ENCODE peak calls at places on chromosomes 4 and X, in seven cellular contexts. P, D, H, S, Q, V and X are unnamed samples.

GRCh38 chr4:75845992-75846391 is 56.3 kb downstream of the PPEF2 start:
- DNase-seq in V (no peak), S (no peak), D (no peak), H (no peak), P (no peak), Q (no peak), X (no peak)

GRCh38 chrX:126770179-126770578 is 49.4 kb upstream of the PRR32 start:
- DNase-seq in D (no peak), H (no peak), S (peak), Q (no peak), V (no peak), P (no peak), X (no peak)

GRCh38 chrX:23667239-23668177 is at the start of gene PRDX4:
- DNase-seq in S (peak), H (peak), Q (peak), V (peak), P (peak), D (peak), X (peak)

GRCh38 chr4:37320518-37321235 is 76.1 kb downstream of the NWD2 start:
- DNase-seq in P (no peak), Q (no peak), S (no peak), H (no peak), V (no peak), D (no peak), X (no peak)

GRCh38 chr4:30716671-30717207 is 3.4 kb upstream of the PCDH7 start:
- DNase-seq in H (no peak), D (no peak), S (peak), Q (no peak), P (no peak), V (no peak), X (no peak)

GRCh38 chr4:67935888-67936287 is 27.4 kb downstream of the TMPRSS11A start:
- DNase-seq in Q (no peak), P (no peak), D (no peak), V (no peak), S (no peak), H (no peak), X (no peak)

GRCh38 chr4:180913750-180914149 is 1329.5 kb upstream of the TENM3 start:
- DNase-seq in V (no peak), Q (no peak), D (no peak), S (no peak), P (peak), H (no peak), X (peak)

GRCh38 chr4:153780876-153781275 is 8.0 kb downstream of the SFRP2 start:
- DNase-seq in P (no peak), V (no peak), H (no peak), D (no peak), S (peak), Q (no peak), X (no peak)

GRCh38 chrX:140439455-140439854 is 65.4 kb downstream of the SOX3 start:
- DNase-seq in H (no peak), S (no peak), Q (no peak), V (no peak), P (no peak), D (no peak), X (no peak)

GRCh38 chr4:92657695-92658094 is 353.9 kb downstream of the GRID2 start:
- DNase-seq in H (no peak), S (no peak), Q (no peak), D (no peak), V (no peak), P (no peak), X (no peak)

GRCh38 chr4:41079871-41080565 is 134.3 kb downstream of the APBB2 start:
- DNase-seq in H (no peak), Q (no peak), D (no peak), S (no peak), V (no peak), P (no peak), X (no peak)

GRCh38 chr4:183738081-183738673 is 79.1 kb downstream of the TRAPPC11 start:
- DNase-seq in H (no peak), D (no peak), P (no peak), Q (no peak), V (no peak), S (peak), X (no peak)